ENCODE peak calls at places on chromosomes 13 and 19, in six cellular contexts. U is A549, C is K562, K is endothelial cell of umbilical vein, X is GM12878, G is HepG2. S is an unnamed sample.

GRCh38 chr19:13225973-13226865 is 76.0 kb downstream of the IER2 start:
- DNase-seq in U (no peak), C (no peak), K (no peak), X (no peak), G (no peak), S (no peak)

GRCh38 chr13:40666058-40666904 is at the start of gene FOXO1:
- DNase-seq in U (peak), C (peak), K (peak), X (no peak), G (peak), S (peak)

GRCh38 chr13:114263590-114263989 is 17.8 kb upstream of the UPF3A start:
- DNase-seq in U (no peak), C (no peak), K (no peak), X (peak), G (no peak), S (no peak)

GRCh38 chr19:1947651-1948209 is 6.8 kb downstream of the CSNK1G2 start:
- DNase-seq in U (no peak), C (no peak), K (no peak), X (no peak), G (no peak), S (no peak)

GRCh38 chr13:54449922-54450321 is 1421.3 kb downstream of the OLFM4 start:
- DNase-seq in U (no peak), C (no peak), K (no peak), X (no peak), G (no peak), S (no peak)

GRCh38 chr19:13784731-13785452 is 10.4 kb upstream of the ZSWIM4 start:
- DNase-seq in U (peak), C (peak), K (peak), X (no peak), G (peak), S (peak)

GRCh38 chr13:33015791-33016323 is 366 bp upstream of the KL start:
- DNase-seq in U (no peak), C (no peak), K (no peak), X (no peak), G (no peak), S (no peak)

GRCh38 chr19:16829822-16830289 is 658 bp downstream of the SIN3B start:
- DNase-seq in U (no peak), C (no peak), K (no peak), X (no peak), G (no peak), S (no peak)

GRCh38 chr13:64935441-64935840 is 2294.7 kb downstream of the PCDH9 start:
- DNase-seq in U (no peak), C (no peak), K (no peak), X (no peak), G (no peak), S (no peak)

GRCh38 chr13:34340534-34340933 is 522.6 kb downstream of the RFC3 start:
- DNase-seq in U (peak), C (no peak), K (no peak), X (no peak), G (no peak), S (no peak)

GRCh38 chr19:15466851-15467733 is 2.7 kb upstream of the RASAL3 start:
- DNase-seq in U (peak), C (no peak), K (peak), X (peak), G (no peak), S (peak)

GRCh38 chr19:15461694-15462093 is 2.6 kb downstream of the RASAL3 start:
- DNase-seq in U (no peak), C (no peak), K (no peak), X (no peak), G (no peak), S (no peak)

GRCh38 chr19:15464394-15465385 is at the start of gene RASAL3:
- DNase-seq in U (no peak), C (no peak), K (no peak), X (peak), G (no peak), S (peak)

GRCh38 chr19:15467734-15468214 is 3.4 kb upstream of the RASAL3 start:
- DNase-seq in U (no peak), C (no peak), K (no peak), X (no peak), G (no peak), S (no peak)

DNA sequence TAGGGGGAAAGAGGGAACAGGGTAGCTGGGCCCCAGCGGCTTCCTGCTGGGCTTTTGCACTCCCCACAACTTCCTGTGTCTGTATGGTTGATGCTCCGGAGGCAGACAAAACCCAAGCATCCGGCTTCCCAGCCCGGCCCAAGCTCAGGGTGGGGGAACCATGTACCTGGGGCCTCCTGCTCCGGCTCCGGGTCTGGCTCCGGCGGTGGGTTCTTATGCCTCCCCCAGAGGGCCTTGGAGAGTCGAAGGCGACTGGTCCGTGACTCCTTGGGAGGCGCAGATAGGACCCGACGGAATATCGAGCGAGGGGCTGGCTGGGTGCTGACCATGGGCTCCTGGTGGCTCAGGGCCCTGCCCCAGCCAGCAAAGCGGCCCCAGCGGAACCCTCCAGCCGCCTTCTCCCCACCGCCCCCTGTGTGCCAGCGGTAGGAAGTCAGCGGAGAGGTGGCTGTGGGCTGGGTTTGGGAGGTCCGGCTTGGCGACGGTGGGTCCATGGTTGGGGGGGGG is 426 bp downstream of the RASAL3 start:
- DNase-seq in U (no peak), C (no peak), K (no peak), X (no peak), G (no peak), S (peak)
- TF ChIP-seq MYC in U (no peak), C (no peak), K (no peak), X (no peak), G (no peak), S (peak)

GRCh38 chr19:6234527-6234926 is 45.2 kb downstream of the MLLT1 start:
- DNase-seq in U (no peak), C (no peak), K (no peak), X (no peak), G (no peak), S (no peak)

GRCh38 chr19:6238643-6239281 is 41.0 kb downstream of the MLLT1 start:
- DNase-seq in U (no peak), C (no peak), K (no peak), X (no peak), G (no peak), S (no peak)

GRCh38 chr19:6238256-6238642 is 41.5 kb downstream of the MLLT1 start:
- DNase-seq in U (no peak), C (peak), K (peak), X (no peak), G (no peak), S (no peak)

GRCh38 chr19:6235031-6235951 is 44.5 kb downstream of the MLLT1 start:
- DNase-seq in U (no peak), C (no peak), K (no peak), X (no peak), G (no peak), S (no peak)

GRCh38 chr19:6236310-6237291 is 43.2 kb downstream of the MLLT1 start:
- DNase-seq in U (no peak), C (no peak), K (peak), X (no peak), G (no peak), S (no peak)
- TF ChIP-seq MYC in U (no peak), C (no peak), K (no peak), X (no peak), G (no peak), S (no peak)

DNA sequence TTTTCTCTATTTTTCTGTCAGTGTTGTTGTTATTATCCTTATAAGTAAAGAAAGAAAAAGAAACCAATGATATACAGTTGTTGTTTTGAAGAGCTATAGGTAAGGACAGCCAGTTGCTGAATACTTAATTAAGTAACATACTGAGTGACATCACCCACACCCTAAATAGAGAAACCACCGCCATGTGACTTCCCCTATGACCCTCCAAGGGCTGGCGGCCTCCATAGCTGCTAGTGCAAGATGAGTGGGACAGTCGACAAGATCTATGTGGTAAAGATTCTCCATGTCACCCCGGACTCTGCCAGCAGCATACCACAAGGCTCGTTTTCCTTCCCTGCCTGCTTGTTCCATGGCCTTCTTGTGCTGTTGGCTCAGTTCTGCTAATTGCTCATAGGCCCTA is 221.1 kb downstream of the DNAJC15 start:
- DNase-seq in U (no peak), C (no peak), K (no peak), X (no peak), G (no peak), S (no peak)
- TF ChIP-seq MYC in U (no peak), C (no peak), K (no peak), X (no peak), G (no peak), S (no peak)

GRCh38 chr13:59444210-59444857 is 719.4 kb downstream of the DIAPH3 start:
- DNase-seq in U (no peak), C (no peak), K (no peak), X (no peak), G (no peak), S (no peak)
- TF ChIP-seq MYC in U (no peak), C (no peak), K (no peak), X (no peak), G (no peak), S (no peak)

DNA sequence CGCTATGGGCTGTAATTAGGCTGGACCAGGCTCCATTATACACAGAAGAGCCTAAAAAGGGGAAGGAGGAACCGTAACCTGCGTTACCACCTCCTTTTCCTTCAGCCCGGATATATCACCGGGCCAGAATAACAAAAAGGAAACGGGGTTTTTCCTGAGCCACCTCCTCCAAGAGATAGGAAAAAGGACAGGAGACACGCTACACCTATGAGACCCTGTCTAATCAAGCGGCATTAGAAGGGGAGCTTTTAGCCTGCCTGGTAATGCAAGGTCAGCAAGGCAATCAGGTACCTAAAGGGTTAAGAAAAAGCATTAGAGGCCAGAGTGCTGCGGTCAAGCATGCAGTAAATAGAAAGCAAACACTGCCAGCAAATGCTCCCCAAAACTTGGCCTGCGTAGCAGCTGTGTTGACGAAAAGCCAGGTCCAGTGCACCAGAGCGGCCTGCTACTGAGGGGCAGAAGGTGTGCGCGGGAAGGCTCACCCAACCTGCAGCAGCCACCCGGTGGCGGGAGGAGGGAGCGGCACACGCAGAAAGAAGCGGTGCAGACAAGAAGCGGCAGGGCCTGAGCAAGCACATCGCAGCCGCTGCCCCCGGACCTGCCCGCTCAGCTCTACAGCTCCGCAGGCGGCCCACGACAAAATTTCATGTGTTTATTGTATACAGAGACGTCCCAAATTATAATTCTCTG is 1466.1 kb downstream of the UQCRFS1 start:
- DNase-seq in U (peak), C (peak), K (no peak), X (no peak), G (no peak), S (peak)
- TF ChIP-seq MYC in U (no peak), C (no peak), K (no peak), X (no peak), G (no peak), S (no peak)